ENCODE peak calls at places on chromosome 21, in six cellular contexts. Z is adrenal gland, A is brain microvascular endothelial cell, V is heart left ventricle, P is cardiac muscle cell, I is foreskin fibroblast. X is an unnamed sample.

GRCh38 chr21:46083271-46084040 is 14.5 kb upstream of the COL6A2 start:
- DNase-seq in Z (peak; percentile 13), A (no peak), V (no peak), P (no peak), I (peak; percentile 94), X (no peak)

GRCh38 chr21:35565204-35565611 is 495.1 kb downstream of the SETD4 start:
- DNase-seq in Z (peak; percentile 76), A (peak; percentile 92), V (peak; percentile 21), P (no peak), I (peak; percentile 85), X (peak; percentile 52)

GRCh38 chr21:38626311-38626710 is 128.0 kb upstream of the ERG start:
- DNase-seq in Z (no peak), A (no peak), V (no peak), P (no peak), I (no peak), X (no peak)

GRCh38 chr21:39908265-39908923 is 41.2 kb downstream of the PCP4 start:
- DNase-seq in Z (no peak), A (no peak), V (no peak), P (no peak), I (no peak), X (no peak)

GRCh38 chr21:32868631-32869454 is 97.3 kb upstream of the PAXBP1 start:
- DNase-seq in Z (no peak), A (no peak), V (no peak), P (no peak), I (no peak), X (no peak)

GRCh38 chr21:28518620-28519019 is 474.1 kb downstream of the LTN1 start:
- DNase-seq in Z (no peak), A (no peak), V (no peak), P (no peak), I (no peak), X (no peak)

GRCh38 chr21:39176312-39176711 is 6.9 kb downstream of the PSMG1 start:
- DNase-seq in Z (no peak), A (no peak), V (no peak), P (no peak), I (no peak), X (no peak)

GRCh38 chr21:27362249-27362648 is 395.4 kb upstream of the ADAMTS5 start:
- DNase-seq in Z (no peak), A (no peak), V (no peak), P (no peak), I (no peak), X (no peak)

GRCh38 chr21:27631471-27631870 is 664.6 kb upstream of the ADAMTS5 start:
- DNase-seq in Z (no peak), A (no peak), V (no peak), P (no peak), I (no peak), X (no peak)

GRCh38 chr21:39125752-39126485 is 57.3 kb downstream of the PSMG1 start:
- DNase-seq in Z (peak; percentile 57), A (peak; percentile 52), V (peak; percentile 58), P (peak; percentile 85), I (peak; percentile 38), X (no peak)

GRCh38 chr21:30563072-30563471 is 2.0 kb upstream of the KRTAP19-7 start:
- DNase-seq in Z (no peak), A (no peak), V (no peak), P (no peak), I (no peak), X (no peak)

GRCh38 chr21:38797470-38797869 is 8.3 kb upstream of the ETS2 start:
- DNase-seq in Z (no peak), A (no peak), V (no peak), P (peak; percentile 35), I (no peak), X (no peak)

GRCh38 chr21:16570196-16570595 is 840.4 kb downstream of the USP25 start:
- DNase-seq in Z (no peak), A (no peak), V (no peak), P (no peak), I (no peak), X (no peak)

GRCh38 chr21:20856926-20857325 is 141.3 kb upstream of the NCAM2 start:
- DNase-seq in Z (no peak), A (no peak), V (no peak), P (no peak), I (no peak), X (no peak)

GRCh38 chr21:40658237-40658636 is 188.7 kb downstream of the DSCAM start:
- DNase-seq in Z (no peak), A (no peak), V (no peak), P (no peak), I (no peak), X (no peak)

DNA sequence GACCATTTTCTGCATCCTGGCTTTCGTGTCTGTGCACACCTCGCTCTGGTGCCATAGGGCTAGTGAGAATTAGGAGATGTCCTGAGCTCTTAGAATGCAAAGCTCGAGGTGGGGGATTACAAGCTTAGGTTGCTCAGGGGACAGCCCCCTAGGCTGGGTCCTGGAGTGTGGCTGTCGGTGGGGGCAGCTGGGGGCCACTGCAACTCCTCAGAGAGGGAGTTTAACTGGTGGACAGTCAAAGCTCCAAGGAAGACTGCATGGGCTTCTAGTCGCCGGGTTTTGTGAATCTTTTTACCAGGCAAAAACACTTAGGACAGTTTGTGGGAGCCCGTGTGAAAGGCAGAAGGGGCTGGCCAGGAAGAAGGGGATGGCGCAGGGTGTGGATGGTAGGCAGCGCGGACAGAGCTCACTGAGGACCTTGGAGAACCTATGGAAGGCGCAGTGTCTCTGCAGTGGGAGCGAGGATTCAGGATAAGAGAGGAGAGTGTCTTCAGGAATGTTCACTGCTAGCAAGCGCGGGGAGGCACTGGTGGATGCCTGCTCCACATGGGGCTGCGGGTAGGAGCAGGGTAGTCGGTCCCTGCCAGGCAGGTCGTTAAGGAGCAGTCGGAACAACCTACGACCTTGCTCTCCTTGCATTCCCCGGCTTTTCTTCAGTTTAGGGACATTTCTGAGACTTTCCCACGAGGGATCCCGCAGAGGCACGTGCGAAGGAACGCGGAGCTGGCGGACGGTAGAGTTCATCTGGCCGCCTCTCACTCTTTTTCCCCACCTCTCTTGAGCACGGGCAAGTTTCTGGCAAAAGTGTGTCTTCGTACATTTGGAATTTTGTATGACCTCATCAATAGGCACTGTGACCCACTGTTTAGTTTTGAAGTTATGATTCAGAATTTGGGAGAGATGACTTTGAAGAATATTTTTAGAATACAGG is 12.9 kb upstream of the KCNE1 start:
- DNase-seq in Z (no peak), A (no peak), V (no peak), P (no peak), I (no peak), X (no peak)
- H3K4me3 ChIP-seq in Z (peak overlapping the region; percentile 47), A (peak overlapping the region; percentile 60), V (peak overlapping the region; percentile 53), P (no peak overlapping the region), I (peak overlapping the region; percentile 46), X (peak overlapping the region; percentile 50)

DNA sequence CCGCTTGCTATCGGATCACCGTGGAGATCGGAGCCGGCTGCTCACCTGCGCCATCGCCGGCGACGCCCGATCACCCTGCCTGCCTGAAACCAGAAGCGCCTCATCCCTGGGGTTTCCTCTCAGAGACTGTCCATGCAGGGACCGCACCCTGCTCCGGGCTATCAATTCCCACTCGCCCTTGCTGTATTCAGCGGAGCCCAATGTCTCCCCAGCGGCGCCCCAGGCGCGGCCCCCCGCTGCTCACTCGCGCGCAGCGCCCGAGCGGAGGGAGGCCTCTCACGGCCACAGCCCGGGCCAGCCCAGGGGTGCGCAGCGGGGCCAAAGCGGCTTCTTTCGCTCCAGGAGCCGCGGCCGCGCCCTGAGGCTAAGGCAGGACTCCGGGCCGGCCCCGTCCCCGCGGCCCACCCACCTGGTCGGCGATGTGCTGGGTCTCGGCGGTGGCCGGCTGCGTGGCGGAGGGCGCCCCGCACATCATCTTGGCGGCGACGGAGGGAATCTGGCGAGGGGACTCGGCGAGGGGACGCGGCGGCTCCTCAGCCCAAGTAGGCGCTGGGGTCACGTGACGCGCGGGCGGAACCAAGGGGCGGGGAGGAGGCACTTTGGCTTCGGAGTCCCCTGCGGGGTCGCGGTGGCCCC is at the start of gene CSTB:
- DNase-seq in Z (peak; percentile 80), A (no peak), V (peak; percentile 90), P (peak; percentile 92), I (peak; percentile 42), X (no peak)
- TF ChIP-seq CTCF in Z (no peak), A (peak; percentile 5), V (no peak), P (no peak), I (no peak), X (no peak)

GRCh38 chr21:44867999-44868700 is 5.3 kb downstream of the PTTG1IP start:
- DNase-seq in Z (no peak), A (no peak), V (peak; percentile 19), P (no peak), I (no peak), X (no peak)

GRCh38 chr21:44868707-44869106 is 4.8 kb downstream of the PTTG1IP start:
- DNase-seq in Z (no peak), A (no peak), V (no peak), P (no peak), I (no peak), X (no peak)

GRCh38 chr21:44867464-44867863 is 6.0 kb downstream of the PTTG1IP start:
- DNase-seq in Z (no peak), A (no peak), V (no peak), P (no peak), I (no peak), X (no peak)

GRCh38 chr21:44865561-44866280 is 7.8 kb downstream of the PTTG1IP start:
- DNase-seq in Z (no peak), A (no peak), V (peak; percentile 18), P (no peak), I (no peak), X (no peak)

DNA sequence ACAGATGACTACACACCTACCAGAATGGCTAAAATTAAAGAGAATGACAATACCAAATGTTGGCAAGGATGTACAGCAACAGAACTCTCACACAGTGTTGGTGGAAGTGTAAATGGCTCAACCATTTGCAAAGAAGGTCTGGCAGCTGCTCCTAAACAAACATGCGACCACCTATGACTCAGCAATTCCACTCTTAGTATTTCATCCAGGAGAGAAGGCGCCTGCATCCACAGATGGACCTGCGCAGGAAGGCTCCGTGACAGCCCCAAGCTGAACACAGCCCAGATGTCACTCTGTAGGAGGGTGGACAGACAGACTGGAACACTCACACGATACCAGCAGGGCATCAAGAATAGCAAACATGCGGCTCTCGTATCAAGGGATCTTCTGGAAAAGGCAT is 6.7 kb downstream of the PTTG1IP start:
- DNase-seq in Z (no peak), A (peak; percentile 45), V (no peak), P (no peak), I (no peak), X (no peak)
- H3K4me3 ChIP-seq in Z (no peak overlapping the region), A (no peak overlapping the region), V (no peak overlapping the region), P (no peak overlapping the region), I (no peak overlapping the region), X (no peak overlapping the region)

DNA sequence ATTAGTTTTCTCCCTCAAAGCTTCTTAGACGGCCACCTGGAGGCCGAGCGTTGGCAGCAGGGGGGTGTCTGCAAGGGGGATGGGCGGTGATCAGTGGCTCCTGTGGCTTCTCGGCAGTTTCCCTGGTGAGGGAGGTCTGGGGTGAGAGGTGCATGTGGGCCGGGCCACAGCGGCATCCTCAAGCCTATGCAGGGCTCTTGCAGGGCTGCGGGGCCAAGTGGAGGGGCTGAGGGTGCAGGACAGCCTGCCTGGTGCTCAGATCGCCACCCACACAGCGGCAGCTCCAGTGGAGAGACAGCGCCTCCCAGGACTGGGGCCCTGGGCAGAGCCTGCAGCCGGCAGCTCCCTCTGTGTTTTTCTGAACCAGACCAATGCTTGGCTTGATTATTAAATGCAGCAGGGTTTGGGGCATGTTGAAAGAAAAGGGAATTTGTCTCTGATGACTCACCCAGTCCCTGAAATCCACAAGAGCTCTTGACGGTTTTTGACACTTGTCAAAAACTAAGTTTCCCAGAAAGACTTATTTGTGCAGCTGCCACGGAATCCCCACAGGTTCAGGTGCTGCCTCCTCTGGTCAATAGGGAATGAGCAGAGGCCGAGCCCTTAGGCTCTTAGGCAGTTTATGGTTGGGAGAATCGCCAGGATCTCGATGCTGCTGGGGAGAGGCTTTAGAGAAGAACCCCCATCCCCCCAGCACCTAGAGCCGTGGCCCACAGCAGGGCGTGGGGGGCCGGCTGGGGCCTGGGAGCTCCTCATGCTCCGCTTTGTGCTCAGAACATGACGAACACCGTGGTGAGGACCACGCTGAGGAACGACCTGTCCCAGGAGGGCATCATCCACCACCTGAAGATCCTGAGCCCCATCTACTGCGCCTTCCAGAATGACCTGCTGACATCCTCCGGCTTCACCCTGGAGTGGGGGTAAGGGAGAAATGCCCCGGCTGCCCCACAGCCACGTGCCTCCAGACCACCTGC is 54.7 kb downstream of the UMODL1 start:
- DNase-seq in Z (no peak), A (peak; percentile 14), V (no peak), P (no peak), I (peak; percentile 45), X (no peak)
- TF ChIP-seq CTCF in Z (peak; percentile 13), A (peak; percentile 47), V (no peak), P (peak; percentile 18), I (no peak), X (peak; percentile 15)